ENCODE peak calls at places on chromosomes 5 and 9, in six cellular contexts. One of them, this sample, is unnamed.

GRCh38 chr9:14480561-14480960 is 166.6 kb upstream of the NFIB start:
- DNase-seq in CD8-positive, alpha-beta memory T cell: no peak
- DNase-seq in ovary: no peak
- DNase-seq in retinal pigment epithelial cell: no peak
- DNase-seq in uterus: no peak
- DNase-seq in GM12878: no peak
- DNase-seq in this sample: no peak

GRCh38 chr5:1952456-1953099 is 69.9 kb upstream of the IRX4 start:
- DNase-seq in CD8-positive, alpha-beta memory T cell: no peak
- DNase-seq in ovary: no peak
- DNase-seq in retinal pigment epithelial cell: no peak
- DNase-seq in uterus: no peak
- DNase-seq in GM12878: no peak
- DNase-seq in this sample: no peak

GRCh38 chr5:1524481-1524798 is 680 bp upstream of the LPCAT1 start:
- DNase-seq in CD8-positive, alpha-beta memory T cell: no peak
- DNase-seq in ovary: no peak
- DNase-seq in retinal pigment epithelial cell: no peak
- DNase-seq in uterus: no peak
- DNase-seq in GM12878: no peak
- DNase-seq in this sample: no peak

GRCh38 chr5:91288117-91288516 is 95.0 kb downstream of the ARRDC3 start:
- DNase-seq in CD8-positive, alpha-beta memory T cell: no peak
- DNase-seq in ovary: no peak
- DNase-seq in retinal pigment epithelial cell: no peak
- DNase-seq in uterus: peak; percentile 33
- DNase-seq in GM12878: no peak
- DNase-seq in this sample: no peak

GRCh38 chr9:116020801-116021200 is 132.8 kb upstream of the PAPPA start:
- DNase-seq in CD8-positive, alpha-beta memory T cell: no peak
- DNase-seq in ovary: no peak
- DNase-seq in retinal pigment epithelial cell: no peak
- DNase-seq in uterus: no peak
- DNase-seq in GM12878: no peak
- DNase-seq in this sample: no peak

GRCh38 chr9:124869466-124869985 is 7.6 kb downstream of the ARPC5L start:
- DNase-seq in CD8-positive, alpha-beta memory T cell: peak; percentile 50
- DNase-seq in ovary: no peak
- DNase-seq in retinal pigment epithelial cell: no peak
- DNase-seq in uterus: no peak
- DNase-seq in GM12878: no peak
- DNase-seq in this sample: no peak

GRCh38 chr9:88684046-88684445 is 149.1 kb downstream of the NXNL2 start:
- DNase-seq in CD8-positive, alpha-beta memory T cell: no peak
- DNase-seq in ovary: no peak
- DNase-seq in retinal pigment epithelial cell: no peak
- DNase-seq in uterus: no peak
- DNase-seq in GM12878: no peak
- DNase-seq in this sample: no peak

GRCh38 chr5:44332360-44332971 is 56.8 kb downstream of the FGF10 start:
- DNase-seq in CD8-positive, alpha-beta memory T cell: no peak
- DNase-seq in ovary: no peak
- DNase-seq in retinal pigment epithelial cell: peak; percentile 5
- DNase-seq in uterus: no peak
- DNase-seq in GM12878: no peak
- DNase-seq in this sample: no peak

GRCh38 chr9:120693609-120694008 is 20.7 kb downstream of the MEGF9 start:
- DNase-seq in CD8-positive, alpha-beta memory T cell: no peak
- DNase-seq in ovary: no peak
- DNase-seq in retinal pigment epithelial cell: no peak
- DNase-seq in uterus: no peak
- DNase-seq in GM12878: no peak
- DNase-seq in this sample: no peak

GRCh38 chr5:89556215-89557009 is 673.4 kb upstream of the MEF2C start:
- DNase-seq in CD8-positive, alpha-beta memory T cell: no peak
- DNase-seq in ovary: no peak
- DNase-seq in retinal pigment epithelial cell: peak; percentile 35
- DNase-seq in uterus: no peak
- DNase-seq in GM12878: no peak
- DNase-seq in this sample: peak; percentile 73

GRCh38 chr5:74201334-74202081 is 439.0 kb downstream of the ENC1 start:
- DNase-seq in CD8-positive, alpha-beta memory T cell: no peak
- DNase-seq in ovary: peak; percentile 32
- DNase-seq in retinal pigment epithelial cell: no peak
- DNase-seq in uterus: no peak
- DNase-seq in GM12878: peak; percentile 63
- DNase-seq in this sample: no peak

GRCh38 chr9:115132648-115133047 is 14.7 kb upstream of the TNC start:
- DNase-seq in CD8-positive, alpha-beta memory T cell: no peak
- DNase-seq in ovary: no peak
- DNase-seq in retinal pigment epithelial cell: no peak
- DNase-seq in uterus: no peak
- DNase-seq in GM12878: no peak
- DNase-seq in this sample: no peak

GRCh38 chr5:143931389-143931984 is 119.5 kb downstream of the HMHB1 start:
- DNase-seq in CD8-positive, alpha-beta memory T cell: no peak
- DNase-seq in ovary: no peak
- DNase-seq in retinal pigment epithelial cell: no peak
- DNase-seq in uterus: no peak
- DNase-seq in GM12878: no peak
- DNase-seq in this sample: no peak

GRCh38 chr5:6419340-6419852 is 29.3 kb upstream of the UBE2QL1 start:
- DNase-seq in CD8-positive, alpha-beta memory T cell: no peak
- DNase-seq in ovary: no peak
- DNase-seq in retinal pigment epithelial cell: no peak
- DNase-seq in uterus: no peak
- DNase-seq in GM12878: no peak
- DNase-seq in this sample: no peak

GRCh38 chr9:9108641-9109040 is 1309.1 kb upstream of the DMAC1 start:
- DNase-seq in CD8-positive, alpha-beta memory T cell: no peak
- DNase-seq in ovary: no peak
- DNase-seq in retinal pigment epithelial cell: no peak
- DNase-seq in uterus: no peak
- DNase-seq in GM12878: no peak
- DNase-seq in this sample: no peak

GRCh38 chr9:108444400-108445358 is 411.1 kb downstream of the ACTL7B start:
- DNase-seq in CD8-positive, alpha-beta memory T cell: no peak
- DNase-seq in ovary: no peak
- DNase-seq in retinal pigment epithelial cell: peak; percentile 35
- DNase-seq in uterus: peak; percentile 44
- DNase-seq in GM12878: no peak
- DNase-seq in this sample: peak; percentile 62

GRCh38 chr9:137070906-137071275 is 534 bp upstream of the SAPCD2 start:
- DNase-seq in CD8-positive, alpha-beta memory T cell: no peak
- DNase-seq in ovary: no peak
- DNase-seq in retinal pigment epithelial cell: no peak
- DNase-seq in uterus: no peak
- DNase-seq in GM12878: no peak
- DNase-seq in this sample: no peak

GRCh38 chr9:133761641-133762248 is 23.6 kb upstream of the SARDH start:
- DNase-seq in CD8-positive, alpha-beta memory T cell: no peak
- DNase-seq in ovary: peak; percentile 12
- DNase-seq in retinal pigment epithelial cell: no peak
- DNase-seq in uterus: no peak
- DNase-seq in GM12878: no peak
- DNase-seq in this sample: peak; percentile 19

GRCh38 chr5:7828269-7828668 is 22.7 kb downstream of the CFAP90 start:
- DNase-seq in CD8-positive, alpha-beta memory T cell: no peak
- DNase-seq in ovary: no peak
- DNase-seq in retinal pigment epithelial cell: no peak
- DNase-seq in uterus: no peak
- DNase-seq in GM12878: no peak
- DNase-seq in this sample: no peak

GRCh38 chr9:117030254-117030768 is 343.2 kb downstream of the TRIM32 start:
- DNase-seq in CD8-positive, alpha-beta memory T cell: no peak
- DNase-seq in ovary: no peak
- DNase-seq in retinal pigment epithelial cell: no peak
- DNase-seq in uterus: no peak
- DNase-seq in GM12878: no peak
- DNase-seq in this sample: no peak

GRCh38 chr5:84249918-84250635 is 134.6 kb downstream of the EDIL3 start:
- DNase-seq in CD8-positive, alpha-beta memory T cell: no peak
- DNase-seq in ovary: no peak
- DNase-seq in retinal pigment epithelial cell: no peak
- DNase-seq in uterus: no peak
- DNase-seq in GM12878: no peak
- DNase-seq in this sample: no peak

GRCh38 chr9:112351184-112351583 is 17.8 kb upstream of the PTBP3 start:
- DNase-seq in CD8-positive, alpha-beta memory T cell: no peak
- DNase-seq in ovary: no peak
- DNase-seq in retinal pigment epithelial cell: no peak
- DNase-seq in uterus: no peak
- DNase-seq in GM12878: no peak
- DNase-seq in this sample: no peak

GRCh38 chr5:167587768-167588167 is 703.7 kb upstream of the WWC1 start:
- DNase-seq in CD8-positive, alpha-beta memory T cell: no peak
- DNase-seq in ovary: no peak
- DNase-seq in retinal pigment epithelial cell: no peak
- DNase-seq in uterus: no peak
- DNase-seq in GM12878: no peak
- DNase-seq in this sample: no peak

GRCh38 chr5:157566902-157567489 is 8.6 kb downstream of the ADAM19 start:
- DNase-seq in CD8-positive, alpha-beta memory T cell: no peak
- DNase-seq in ovary: no peak
- DNase-seq in retinal pigment epithelial cell: no peak
- DNase-seq in uterus: no peak
- DNase-seq in GM12878: no peak
- DNase-seq in this sample: no peak

GRCh38 chr5:171525086-171525485 is 105.6 kb downstream of the FGF18 start:
- DNase-seq in CD8-positive, alpha-beta memory T cell: no peak
- DNase-seq in ovary: no peak
- DNase-seq in retinal pigment epithelial cell: no peak
- DNase-seq in uterus: no peak
- DNase-seq in GM12878: no peak
- DNase-seq in this sample: no peak

DNA sequence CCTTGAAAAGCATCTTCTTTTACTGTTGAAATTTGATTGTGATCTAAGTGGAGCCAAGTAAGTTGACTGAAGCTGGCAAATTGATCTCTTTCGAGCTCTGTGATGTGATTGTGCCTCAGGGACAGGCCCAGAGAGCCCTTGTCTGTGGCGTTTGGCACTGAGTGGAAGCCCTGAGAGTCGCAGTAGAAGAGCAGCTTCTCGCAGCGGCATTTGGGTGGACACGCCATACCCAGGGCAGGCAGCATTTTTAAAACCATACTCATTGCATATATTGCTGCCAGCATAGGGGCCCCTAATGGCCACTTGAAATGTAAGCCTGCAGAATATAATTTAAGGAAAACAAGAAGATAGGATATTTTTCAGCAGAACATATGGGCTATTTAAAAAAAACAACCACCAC is 894 bp downstream of the LRRTM2 start:
- DNase-seq in CD8-positive, alpha-beta memory T cell: no peak
- DNase-seq in ovary: no peak
- DNase-seq in retinal pigment epithelial cell: no peak
- DNase-seq in uterus: no peak
- DNase-seq in GM12878: no peak
- DNase-seq in this sample: no peak
- H3K4me3 ChIP-seq in CD8-positive, alpha-beta memory T cell: no peak overlapping the region
- H3K4me3 ChIP-seq in ovary: no peak overlapping the region
- H3K4me3 ChIP-seq in retinal pigment epithelial cell: peak overlapping the region; percentile 40
- H3K4me3 ChIP-seq in uterus: no peak overlapping the region
- H3K4me3 ChIP-seq in GM12878: no peak overlapping the region
- H3K4me3 ChIP-seq in this sample: no peak overlapping the region

GRCh38 chr5:158751961-158752655 is 347.6 kb downstream of the EBF1 start:
- DNase-seq in CD8-positive, alpha-beta memory T cell: no peak
- DNase-seq in ovary: no peak
- DNase-seq in retinal pigment epithelial cell: no peak
- DNase-seq in uterus: no peak
- DNase-seq in GM12878: peak; percentile 79
- DNase-seq in this sample: no peak
- H3K4me3 ChIP-seq in CD8-positive, alpha-beta memory T cell: no peak overlapping the region
- H3K4me3 ChIP-seq in ovary: no peak overlapping the region
- H3K4me3 ChIP-seq in retinal pigment epithelial cell: no peak overlapping the region
- H3K4me3 ChIP-seq in uterus: no peak overlapping the region
- H3K4me3 ChIP-seq in GM12878: peak overlapping the region; percentile 0
- H3K4me3 ChIP-seq in this sample: no peak overlapping the region

DNA sequence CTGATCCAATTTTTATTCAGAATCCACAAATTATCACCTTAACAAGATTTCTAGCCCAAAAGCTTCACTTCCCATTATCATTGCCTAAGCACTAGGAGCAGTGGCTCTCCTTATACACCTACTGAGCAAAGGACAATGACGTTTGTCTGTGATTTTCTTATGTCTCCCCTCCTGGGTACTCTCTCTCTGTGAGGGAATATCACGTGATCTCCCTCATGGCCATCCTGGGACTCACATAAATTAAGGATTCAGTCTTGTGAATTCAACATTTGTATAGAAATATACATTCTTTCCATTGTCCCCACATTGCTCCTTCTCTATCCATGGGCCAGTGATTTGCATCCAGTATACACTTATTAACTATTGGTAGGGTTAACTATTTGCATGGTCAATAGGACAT is 476.5 kb downstream of the PLK2 start:
- DNase-seq in CD8-positive, alpha-beta memory T cell: no peak
- DNase-seq in ovary: no peak
- DNase-seq in retinal pigment epithelial cell: no peak
- DNase-seq in uterus: no peak
- DNase-seq in GM12878: no peak
- DNase-seq in this sample: no peak
- H3K4me3 ChIP-seq in CD8-positive, alpha-beta memory T cell: no peak overlapping the region
- H3K4me3 ChIP-seq in ovary: no peak overlapping the region
- H3K4me3 ChIP-seq in retinal pigment epithelial cell: no peak overlapping the region
- H3K4me3 ChIP-seq in uterus: no peak overlapping the region
- H3K4me3 ChIP-seq in GM12878: no peak overlapping the region
- H3K4me3 ChIP-seq in this sample: no peak overlapping the region

DNA sequence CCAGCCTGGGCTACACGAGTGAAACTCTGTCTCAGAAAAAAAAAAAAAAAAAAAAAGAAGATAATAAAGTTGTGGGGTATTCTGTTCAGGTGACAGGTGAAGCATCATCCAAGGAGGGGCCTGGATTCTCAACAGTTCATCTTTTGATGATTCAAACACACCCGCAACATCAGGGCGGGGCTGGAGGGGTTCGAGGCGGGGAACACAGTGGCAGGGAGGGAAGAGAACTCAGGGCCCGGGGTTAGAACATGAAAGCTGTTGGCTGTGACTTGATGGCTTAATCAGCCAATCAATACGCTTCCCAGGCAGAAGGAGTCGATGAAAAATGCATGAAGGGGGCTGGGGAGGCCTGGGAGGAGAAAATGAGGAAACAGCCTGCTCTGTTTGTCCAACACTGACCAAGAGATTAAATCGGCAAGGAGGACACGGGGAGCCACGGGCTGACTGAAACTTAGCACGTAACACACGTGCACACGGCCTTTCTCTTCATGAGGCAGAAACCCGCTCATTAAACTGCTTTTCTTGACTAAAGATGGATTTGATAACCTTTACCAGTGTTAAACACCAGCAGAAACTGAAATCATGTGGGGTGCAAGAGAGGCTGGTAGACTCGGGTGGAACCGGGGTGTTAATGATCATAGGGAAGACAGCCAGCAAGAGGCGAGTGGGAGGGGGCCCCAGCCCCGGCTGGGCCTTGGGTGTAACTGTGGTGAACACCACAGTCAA is 105.6 kb upstream of the RAPGEF1 start:
- DNase-seq in CD8-positive, alpha-beta memory T cell: no peak
- DNase-seq in ovary: no peak
- DNase-seq in retinal pigment epithelial cell: no peak
- DNase-seq in uterus: no peak
- DNase-seq in GM12878: no peak
- DNase-seq in this sample: no peak
- H3K4me3 ChIP-seq in CD8-positive, alpha-beta memory T cell: no peak overlapping the region
- H3K4me3 ChIP-seq in ovary: no peak overlapping the region
- H3K4me3 ChIP-seq in retinal pigment epithelial cell: no peak overlapping the region
- H3K4me3 ChIP-seq in uterus: no peak overlapping the region
- H3K4me3 ChIP-seq in GM12878: no peak overlapping the region
- H3K4me3 ChIP-seq in this sample: no peak overlapping the region

This sample was measured in RWPE2.